ENCODE peak calls at places on chromosomes 6 and 20, in six cellular contexts. One of them, this sample, is unnamed.
A peak's percentile ranks its signal among the peaks of the same experiment; 100 is the strongest.

GRCh38 chr20:50980071-50980681 is 21.6 kb downstream of the MOCS3 start:
- DNase-seq in HepG2: peak; percentile 64
- DNase-seq in GM12878: no peak
- DNase-seq in K562: no peak
- DNase-seq in H1: no peak
- DNase-seq in SK-N-SH: no peak
- DNase-seq in this sample: peak; percentile 95

GRCh38 chr6:169791721-169792131 is 40.3 kb downstream of the ERMARD start:
- DNase-seq in H1: peak; percentile 20
- DNase-seq in SK-N-SH: no peak
- DNase-seq in HepG2: no peak
- DNase-seq in K562: no peak
- DNase-seq in GM12878: no peak
- DNase-seq in this sample: no peak

GRCh38 chr6:6004147-6004995 is 2.4 kb downstream of the NRN1 start:
- DNase-seq in H1: peak; percentile 55
- DNase-seq in HepG2: no peak
- DNase-seq in K562: no peak
- DNase-seq in SK-N-SH: peak; percentile 49
- DNase-seq in GM12878: no peak
- DNase-seq in this sample: peak; percentile 18

GRCh38 chr20:5825136-5825719 is 75.0 kb downstream of the SHLD1 start:
- DNase-seq in GM12878: no peak
- DNase-seq in K562: no peak
- DNase-seq in SK-N-SH: no peak
- DNase-seq in H1: no peak
- DNase-seq in HepG2: no peak
- DNase-seq in this sample: no peak

GRCh38 chr6:80174931-80175572 is 68.6 kb downstream of the BCKDHB start:
- DNase-seq in HepG2: no peak
- DNase-seq in K562: no peak
- DNase-seq in SK-N-SH: no peak
- DNase-seq in GM12878: no peak
- DNase-seq in H1: no peak
- DNase-seq in this sample: peak; percentile 42

GRCh38 chr6:157538163-157538562 is 157.2 kb downstream of the ZDHHC14 start:
- DNase-seq in HepG2: no peak
- DNase-seq in GM12878: no peak
- DNase-seq in H1: no peak
- DNase-seq in SK-N-SH: no peak
- DNase-seq in K562: no peak
- DNase-seq in this sample: peak; percentile 51

GRCh38 chr6:72290620-72291019 is 331.2 kb upstream of the KCNQ5 start:
- DNase-seq in H1: no peak
- DNase-seq in GM12878: no peak
- DNase-seq in K562: no peak
- DNase-seq in HepG2: no peak
- DNase-seq in SK-N-SH: no peak
- DNase-seq in this sample: no peak

GRCh38 chr20:25025986-25026605 is 31.8 kb downstream of the ACSS1 start:
- DNase-seq in H1: no peak
- DNase-seq in K562: no peak
- DNase-seq in HepG2: no peak
- DNase-seq in GM12878: no peak
- DNase-seq in SK-N-SH: no peak
- DNase-seq in this sample: peak; percentile 16

GRCh38 chr6:13288481-13288880 is 39.9 kb downstream of the TBC1D7 start:
- DNase-seq in GM12878: no peak
- DNase-seq in SK-N-SH: no peak
- DNase-seq in K562: no peak
- DNase-seq in HepG2: no peak
- DNase-seq in H1: no peak
- DNase-seq in this sample: no peak
- TF ChIP-seq CTCF in GM12878: no peak
- TF ChIP-seq CTCF in SK-N-SH: no peak
- TF ChIP-seq CTCF in K562: no peak
- TF ChIP-seq CTCF in HepG2: no peak
- TF ChIP-seq CTCF in H1: no peak
- TF ChIP-seq CTCF in this sample: no peak

GRCh38 chr20:22958390-22958789 is 76.7 kb upstream of the SSTR4 start:
- DNase-seq in SK-N-SH: no peak
- DNase-seq in H1: no peak
- DNase-seq in K562: no peak
- DNase-seq in GM12878: no peak
- DNase-seq in HepG2: no peak
- DNase-seq in this sample: no peak
- H3K27me3 ChIP-seq in SK-N-SH: peaks cover 8% of the 10 kb centered on the region
- H3K27me3 ChIP-seq in H1: no peaks in the 10 kb centered on the region
- H3K27me3 ChIP-seq in K562: no peaks in the 10 kb centered on the region
- H3K27me3 ChIP-seq in GM12878: no peaks in the 10 kb centered on the region
- H3K27me3 ChIP-seq in HepG2: no peaks in the 10 kb centered on the region
- H3K27me3 ChIP-seq in this sample: peaks cover 2% of the 10 kb centered on the region

GRCh38 chr6:137801352-137802088 is 65.5 kb upstream of the TNFAIP3 start:
- DNase-seq in H1: no peak
- DNase-seq in SK-N-SH: no peak
- DNase-seq in GM12878: no peak
- DNase-seq in HepG2: no peak
- DNase-seq in K562: no peak
- DNase-seq in this sample: no peak

GRCh38 chr6:137802408-137803182 is 64.5 kb upstream of the TNFAIP3 start:
- DNase-seq in K562: no peak
- DNase-seq in HepG2: peak; percentile 87
- DNase-seq in GM12878: no peak
- DNase-seq in H1: no peak
- DNase-seq in SK-N-SH: no peak
- DNase-seq in this sample: no peak

GRCh38 chr6:137799950-137800568 is 67.0 kb upstream of the TNFAIP3 start:
- DNase-seq in SK-N-SH: peak; percentile 4
- DNase-seq in H1: no peak
- DNase-seq in HepG2: peak; percentile 59
- DNase-seq in K562: peak; percentile 51
- DNase-seq in GM12878: no peak
- DNase-seq in this sample: peak; percentile 66

GRCh38 chr6:137798846-137799245 is 68.2 kb upstream of the TNFAIP3 start:
- DNase-seq in GM12878: no peak
- DNase-seq in HepG2: no peak
- DNase-seq in SK-N-SH: no peak
- DNase-seq in K562: no peak
- DNase-seq in H1: no peak
- DNase-seq in this sample: no peak

GRCh38 chr6:137800749-137801148 is 66.3 kb upstream of the TNFAIP3 start:
- DNase-seq in K562: no peak
- DNase-seq in H1: no peak
- DNase-seq in HepG2: no peak
- DNase-seq in SK-N-SH: no peak
- DNase-seq in GM12878: no peak
- DNase-seq in this sample: no peak
- TF ChIP-seq GABPA in K562: no peak
- TF ChIP-seq GABPA in H1: no peak
- TF ChIP-seq GABPA in HepG2: no peak
- TF ChIP-seq GABPA in SK-N-SH: no peak
- TF ChIP-seq GABPA in GM12878: no peak
- TF ChIP-seq GABPA in this sample: no peak

DNA sequence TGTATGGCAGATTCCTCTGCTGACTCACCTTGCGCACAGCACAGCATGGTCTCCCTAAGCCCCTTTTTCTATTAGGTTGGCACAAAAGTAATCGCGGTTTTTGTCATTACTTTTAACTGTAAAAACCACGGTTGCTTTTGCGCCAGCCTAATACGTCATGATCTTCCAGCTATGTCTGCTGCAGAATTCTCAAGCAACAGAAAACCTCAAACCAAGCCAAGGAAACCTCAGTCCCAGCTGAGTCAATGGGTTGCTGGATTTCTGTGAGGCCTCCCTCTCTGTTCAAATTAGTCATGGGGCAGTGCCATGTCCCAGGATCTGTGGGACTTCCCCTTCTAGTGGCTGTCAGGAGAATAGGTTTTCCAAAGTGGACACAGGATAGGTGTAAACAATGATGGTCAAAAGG is 15.7 kb upstream of the ENPP1 start:
- DNase-seq in GM12878: no peak
- DNase-seq in K562: no peak
- DNase-seq in SK-N-SH: no peak
- DNase-seq in H1: no peak
- DNase-seq in HepG2: peak; percentile 42
- DNase-seq in this sample: no peak
- TF ChIP-seq CTCF in GM12878: no peak
- TF ChIP-seq CTCF in K562: no peak
- TF ChIP-seq CTCF in SK-N-SH: no peak
- TF ChIP-seq CTCF in H1: no peak
- TF ChIP-seq CTCF in HepG2: peak; percentile 51
- TF ChIP-seq CTCF in this sample: no peak